ENCODE peak calls at places on chromosomes 5 and 9, in four cellular contexts. N is WTC11, C is HepG2, V is K562. Y is an unnamed sample.

GRCh38 chr9:14262836-14263235 is 51.1 kb downstream of the NFIB start:
- DNase-seq in N (no peak), C (no peak), V (no peak), Y (no peak)

GRCh38 chr9:125495137-125496119 is 211.6 kb downstream of the MAPKAP1 start:
- DNase-seq in N (no peak), C (no peak), V (no peak), Y (no peak)

GRCh38 chr9:33661186-33661585 is 134.2 kb upstream of the PRSS3 start:
- DNase-seq in N (no peak), C (no peak), V (no peak), Y (no peak)

GRCh38 chr5:19771174-19771835 is 216.7 kb downstream of the CDH18 start:
- DNase-seq in N (no peak), C (no peak), V (no peak), Y (peak)

GRCh38 chr5:51380603-51381207 is 2.5 kb upstream of the ISL1 start:
- DNase-seq in N (peak), C (peak), V (peak), Y (no peak)

GRCh38 chr5:5323551-5323950 is 98.9 kb upstream of the ICE1 start:
- DNase-seq in N (no peak), C (no peak), V (no peak), Y (no peak)

GRCh38 chr9:137589441-137590122 is 730 bp downstream of the ZMYND19 start:
- DNase-seq in N (no peak), C (no peak), V (no peak), Y (no peak)

GRCh38 chr9:106969696-106970095 is 106.7 kb downstream of the ZNF462 start:
- DNase-seq in N (no peak), C (no peak), V (no peak), Y (no peak)

GRCh38 chr5:179793470-179794139 is at the start of gene LTC4S:
- DNase-seq in N (no peak), C (no peak), V (no peak), Y (no peak)

GRCh38 chr9:33785914-33786313 is 9.4 kb upstream of the PRSS3 start:
- DNase-seq in N (no peak), C (peak), V (peak), Y (peak)

GRCh38 chr9:75950983-75951382 is 60.5 kb downstream of the PCSK5 start:
- DNase-seq in N (no peak), C (peak), V (no peak), Y (no peak)

GRCh38 chr5:66612226-66612625 is 16.0 kb downstream of the MAST4 start:
- DNase-seq in N (no peak), C (no peak), V (no peak), Y (no peak)

GRCh38 chr5:134228624-134229023 is 2.8 kb upstream of the PPP2CA start:
- DNase-seq in N (no peak), C (no peak), V (no peak), Y (no peak)

GRCh38 chr5:134226441-134227192 is 744 bp upstream of the PPP2CA start:
- DNase-seq in N (no peak), C (peak), V (no peak), Y (no peak)

GRCh38 chr5:134227786-134228185 is 1.9 kb upstream of the PPP2CA start:
- DNase-seq in N (no peak), C (peak), V (no peak), Y (no peak)

GRCh38 chr5:134225780-134226440 is at the start of gene PPP2CA:
- DNase-seq in N (peak), C (peak), V (peak), Y (peak)

GRCh38 chr5:134227259-134227658 is 1.4 kb upstream of the PPP2CA start:
- DNase-seq in N (peak), C (peak), V (peak), Y (peak)
- TF ChIP-seq ELF4 in N (no peak), C (no peak), V (no peak), Y (no peak)

DNA sequence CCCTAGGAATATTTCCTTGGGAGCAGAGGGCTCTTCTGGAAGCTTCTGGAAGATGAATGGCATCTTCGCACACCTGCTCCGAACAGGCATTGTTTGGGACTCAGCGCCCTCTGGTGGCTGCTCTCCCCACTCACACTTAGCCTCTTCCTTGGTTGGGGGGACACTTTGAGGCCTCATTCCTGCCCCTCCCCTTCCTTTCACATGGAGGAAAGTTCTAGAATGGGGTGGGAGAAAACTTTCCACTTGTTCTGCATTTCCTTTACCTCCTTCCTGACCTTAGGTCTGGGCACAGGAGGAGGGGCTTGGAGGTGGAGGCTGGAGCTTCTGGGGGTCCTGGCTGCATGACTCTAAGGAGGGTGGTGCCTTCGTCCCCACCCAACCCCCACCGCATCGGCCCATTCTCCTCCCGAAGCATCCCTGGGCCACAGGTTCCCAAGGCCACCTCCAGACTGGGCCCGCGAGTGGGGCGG is 19.3 kb upstream of the SMIM32 start:
- DNase-seq in N (peak), C (peak), V (peak), Y (peak)
- TF ChIP-seq SP1 in N (no peak), C (no peak), V (no peak), Y (no peak)

DNA sequence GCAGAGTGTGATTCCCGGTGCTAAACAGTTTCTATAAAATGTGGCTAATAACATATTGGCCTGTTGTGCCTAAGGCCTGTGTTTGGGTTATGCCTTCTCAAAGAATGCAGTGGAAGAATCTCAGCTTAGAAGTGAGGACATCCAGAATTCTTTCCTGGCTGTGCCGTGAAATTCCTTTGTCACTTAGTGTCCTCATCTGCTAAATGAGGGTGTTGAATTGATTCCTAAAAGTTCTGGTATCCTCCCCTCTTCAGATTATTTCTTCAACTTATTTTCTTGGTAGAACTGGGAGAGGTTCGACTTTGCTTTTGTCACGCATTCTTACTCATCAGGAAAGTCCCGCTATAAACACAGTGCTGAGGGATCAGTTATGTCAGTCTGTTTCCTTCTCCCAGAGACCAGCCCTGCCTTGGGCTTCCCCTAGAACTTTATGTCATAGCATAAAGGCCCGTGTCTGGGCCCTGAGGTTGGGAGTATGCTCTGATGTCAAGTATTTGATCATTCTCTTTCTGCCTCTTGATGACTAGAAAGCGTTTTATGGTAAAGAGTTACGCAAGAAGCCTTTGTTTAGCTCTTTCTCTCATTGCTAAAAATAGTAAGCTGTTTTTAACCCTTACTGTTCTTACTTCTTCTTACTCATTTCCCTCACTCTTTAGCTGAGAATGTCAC is 29.5 kb downstream of the MTAP start:
- DNase-seq in N (no peak), C (no peak), V (no peak), Y (no peak)
- TF ChIP-seq ELF4 in N (no peak), C (no peak), V (no peak), Y (no peak)

GRCh38 chr9:13109781-13110180 is 169.7 kb downstream of the MPDZ start:
- DNase-seq in N (no peak), C (no peak), V (no peak), Y (no peak)
- TF ChIP-seq SP1 in N (no peak), C (no peak), V (no peak), Y (no peak)

DNA sequence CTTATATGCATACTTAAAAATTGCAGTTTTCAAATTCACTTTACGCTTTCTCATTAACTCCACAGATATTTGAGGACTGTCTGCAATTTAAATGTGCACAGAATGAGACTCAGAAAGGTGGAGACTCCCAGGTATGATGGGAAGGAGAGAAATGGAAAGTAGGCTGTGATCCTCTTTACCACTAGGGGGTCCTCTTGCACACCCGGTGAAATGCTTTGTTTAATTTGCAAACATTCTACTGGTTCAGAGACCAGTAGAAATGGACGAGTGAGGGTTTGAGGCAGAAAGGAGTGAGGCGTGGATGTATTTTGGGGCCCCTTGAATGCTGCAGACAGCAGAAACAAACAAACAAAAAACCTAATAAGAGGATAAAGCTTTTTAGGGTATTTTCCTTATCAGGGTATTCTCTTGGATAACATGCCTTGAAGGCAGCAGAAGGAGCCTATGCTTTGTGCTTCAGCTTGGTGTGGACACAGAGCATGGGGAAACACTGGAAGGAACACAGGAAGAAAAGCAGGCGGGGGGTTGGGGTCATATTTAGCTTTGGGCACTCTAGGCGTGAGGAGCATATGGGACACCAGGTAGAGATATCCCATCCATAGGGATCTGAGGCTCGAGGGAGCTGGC is 410.1 kb downstream of the DMRT2 start:
- DNase-seq in N (peak), C (peak), V (peak), Y (peak)
- TF ChIP-seq ELF4 in N (no peak), C (no peak), V (no peak), Y (no peak)

GRCh38 chr9:122904823-122905710 is at the start of gene RC3H2:
- DNase-seq in N (peak), C (peak), V (peak), Y (peak)

GRCh38 chr9:122900791-122901190 is 4.4 kb downstream of the RC3H2 start:
- DNase-seq in N (no peak), C (no peak), V (no peak), Y (no peak)

DNA sequence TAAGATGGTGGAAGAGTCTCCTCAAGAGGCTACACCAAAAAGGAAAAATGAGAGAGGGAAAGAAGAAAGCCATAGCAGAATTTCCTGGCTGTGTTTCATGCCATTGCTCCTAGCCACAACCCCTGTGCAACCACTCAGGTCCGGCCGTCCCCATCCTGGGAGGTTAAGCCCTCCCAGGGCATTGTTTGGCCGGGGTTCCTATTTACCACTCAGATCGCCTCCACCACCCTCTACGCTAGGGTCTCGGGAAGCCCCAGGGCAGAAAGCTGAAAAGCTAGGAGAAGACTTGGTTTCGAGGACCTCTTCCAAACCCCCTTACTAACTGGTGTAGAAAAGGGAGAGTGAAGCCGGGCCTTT is 715 bp downstream of the RC3H2 start:
- DNase-seq in N (peak), C (peak), V (peak), Y (peak)
- TF ChIP-seq SP1 in N (no peak), C (no peak), V (no peak), Y (no peak)

GRCh38 chr5:149386166-149386565 is 7.1 kb upstream of the IL17B start:
- DNase-seq in N (no peak), C (no peak), V (peak), Y (no peak)
- TF ChIP-seq ELF4 in N (no peak), C (no peak), V (no peak), Y (no peak)

GRCh38 chr5:99543841-99544240 is 615.0 kb upstream of the CHD1 start:
- DNase-seq in N (no peak), C (no peak), V (no peak), Y (no peak)
- TF ChIP-seq SP1 in N (no peak), C (no peak), V (no peak), Y (no peak)

GRCh38 chr9:95495988-95496387 is 20.8 kb downstream of the PTCH1 start:
- DNase-seq in N (no peak), C (no peak), V (no peak), Y (no peak)

GRCh38 chr9:95495529-95495928 is 21.2 kb downstream of the PTCH1 start:
- DNase-seq in N (no peak), C (no peak), V (no peak), Y (no peak)

GRCh38 chr9:95491543-95492330 is 25.0 kb downstream of the PTCH1 start:
- DNase-seq in N (no peak), C (no peak), V (no peak), Y (no peak)

GRCh38 chr9:95494416-95495371 is 22.1 kb downstream of the PTCH1 start:
- DNase-seq in N (peak), C (no peak), V (peak), Y (no peak)

GRCh38 chr9:95494022-95494415 is 22.8 kb downstream of the PTCH1 start:
- DNase-seq in N (no peak), C (no peak), V (no peak), Y (no peak)
- TF ChIP-seq ELF4 in N (no peak), C (no peak), V (no peak), Y (no peak)

DNA sequence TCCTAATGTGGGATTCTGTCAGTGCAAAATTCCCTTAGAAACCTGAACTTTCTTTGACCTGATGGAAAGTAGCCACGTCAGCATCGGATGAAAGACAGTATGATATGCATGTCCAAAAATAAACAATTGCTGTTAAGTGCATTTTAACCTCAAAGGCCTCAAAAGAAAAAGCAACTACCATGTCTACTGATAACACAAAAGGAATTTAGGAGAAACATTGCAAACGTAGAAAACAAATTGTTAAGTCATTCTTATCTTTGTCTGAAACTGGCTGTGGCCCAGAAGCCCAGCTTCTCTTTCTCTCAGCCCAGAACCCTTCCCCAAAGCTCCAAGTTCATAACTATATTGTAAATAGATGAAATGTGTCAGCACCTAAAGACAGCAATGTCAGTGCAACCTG is 11.1 kb upstream of the LHFPL2 start:
- DNase-seq in N (no peak), C (peak), V (peak), Y (no peak)
- TF ChIP-seq SP1 in N (no peak), C (no peak), V (no peak), Y (no peak)

Y was measured in HEK293T.